ENCODE peak calls at places on chromosome 5, in five cellular contexts. One of them, this sample, is unnamed.

GRCh38 chr5:177309351-177310191 is 2.1 kb downstream of the MXD3 start:
- DNase-seq in natural killer cell: peak; percentile 65
- DNase-seq in RWPE1: no peak
- DNase-seq in GM20000: peak; percentile 81
- DNase-seq in H9: peak; percentile 96
- DNase-seq in this sample: no peak

GRCh38 chr5:57718155-57718554 is 235.5 kb upstream of the ACTBL2 start:
- DNase-seq in H9: no peak
- DNase-seq in GM20000: no peak
- DNase-seq in natural killer cell: no peak
- DNase-seq in RWPE1: no peak
- DNase-seq in this sample: no peak

GRCh38 chr5:157473383-157474370 is 13.7 kb downstream of the NIPAL4 start:
- DNase-seq in natural killer cell: no peak
- DNase-seq in H9: no peak
- DNase-seq in GM20000: no peak
- DNase-seq in RWPE1: no peak
- DNase-seq in this sample: no peak

GRCh38 chr5:39211773-39212172 is 7.6 kb downstream of the FYB1 start:
- DNase-seq in H9: no peak
- DNase-seq in GM20000: no peak
- DNase-seq in natural killer cell: no peak
- DNase-seq in RWPE1: no peak
- DNase-seq in this sample: no peak

GRCh38 chr5:149317281-149318048 is 27.8 kb upstream of the GRPEL2 start:
- DNase-seq in natural killer cell: no peak
- DNase-seq in GM20000: peak; percentile 71
- DNase-seq in RWPE1: peak; percentile 75
- DNase-seq in H9: no peak
- DNase-seq in this sample: no peak

GRCh38 chr5:173910215-173910614 is 22.1 kb downstream of the CPEB4 start:
- DNase-seq in H9: no peak
- DNase-seq in GM20000: no peak
- DNase-seq in RWPE1: no peak
- DNase-seq in natural killer cell: no peak
- DNase-seq in this sample: no peak

GRCh38 chr5:122408592-122409219 is 96.7 kb downstream of the SNCAIP start:
- DNase-seq in natural killer cell: no peak
- DNase-seq in GM20000: no peak
- DNase-seq in RWPE1: no peak
- DNase-seq in H9: no peak
- DNase-seq in this sample: no peak

GRCh38 chr5:69217154-69217731 is 17.4 kb upstream of the CDK7 start:
- DNase-seq in RWPE1: peak; percentile 99
- DNase-seq in H9: no peak
- DNase-seq in natural killer cell: no peak
- DNase-seq in GM20000: peak; percentile 96
- DNase-seq in this sample: no peak

GRCh38 chr5:116970318-116970717 is 395.7 kb upstream of the SEMA6A start:
- DNase-seq in H9: no peak
- DNase-seq in GM20000: no peak
- DNase-seq in natural killer cell: no peak
- DNase-seq in RWPE1: no peak
- DNase-seq in this sample: no peak

GRCh38 chr5:12242960-12243888 is 339.0 kb upstream of the CTNND2 start:
- DNase-seq in RWPE1: peak; percentile 52
- DNase-seq in natural killer cell: no peak
- DNase-seq in H9: no peak
- DNase-seq in GM20000: no peak
- DNase-seq in this sample: no peak

GRCh38 chr5:73786043-73786831 is 160.2 kb downstream of the ARHGEF28 start:
- DNase-seq in H9: no peak
- DNase-seq in GM20000: no peak
- DNase-seq in natural killer cell: no peak
- DNase-seq in RWPE1: peak; percentile 69
- DNase-seq in this sample: no peak

GRCh38 chr5:142881076-142881466 is 110.9 kb downstream of the ARHGAP26 start:
- DNase-seq in natural killer cell: no peak
- DNase-seq in H9: peak; percentile 53
- DNase-seq in GM20000: peak; percentile 18
- DNase-seq in RWPE1: no peak
- DNase-seq in this sample: no peak

GRCh38 chr5:177509991-177510566 is 453 bp upstream of the DOK3 start:
- DNase-seq in GM20000: peak; percentile 78
- DNase-seq in H9: no peak
- DNase-seq in natural killer cell: no peak
- DNase-seq in RWPE1: no peak
- DNase-seq in this sample: no peak

GRCh38 chr5:31757813-31758212 is 118.9 kb downstream of the PDZD2 start:
- DNase-seq in natural killer cell: no peak
- DNase-seq in RWPE1: no peak
- DNase-seq in GM20000: no peak
- DNase-seq in H9: no peak
- DNase-seq in this sample: no peak

GRCh38 chr5:14011089-14012004 is 66.9 kb upstream of the DNAH5 start:
- DNase-seq in GM20000: peak; percentile 89
- DNase-seq in H9: peak; percentile 95
- DNase-seq in RWPE1: peak; percentile 89
- DNase-seq in natural killer cell: peak; percentile 20
- DNase-seq in this sample: peak; percentile 92

GRCh38 chr5:96655085-96655484 is 7.1 kb upstream of the CAST start:
- DNase-seq in natural killer cell: no peak
- DNase-seq in RWPE1: no peak
- DNase-seq in GM20000: no peak
- DNase-seq in H9: no peak
- DNase-seq in this sample: no peak

GRCh38 chr5:105504-106080 is 13.6 kb downstream of the PLEKHG4B start:
- DNase-seq in RWPE1: no peak
- DNase-seq in natural killer cell: no peak
- DNase-seq in H9: no peak
- DNase-seq in GM20000: no peak
- DNase-seq in this sample: no peak

GRCh38 chr5:34008721-34009120 is 871 bp upstream of the AMACR start:
- DNase-seq in GM20000: no peak
- DNase-seq in RWPE1: no peak
- DNase-seq in natural killer cell: no peak
- DNase-seq in H9: no peak
- DNase-seq in this sample: no peak

GRCh38 chr5:102048940-102049339 is 247.1 kb downstream of the SLCO4C1 start:
- DNase-seq in H9: no peak
- DNase-seq in RWPE1: no peak
- DNase-seq in natural killer cell: no peak
- DNase-seq in GM20000: no peak
- DNase-seq in this sample: no peak

GRCh38 chr5:90406466-90406865 is 3.1 kb downstream of the CETN3 start:
- DNase-seq in GM20000: no peak
- DNase-seq in natural killer cell: no peak
- DNase-seq in RWPE1: no peak
- DNase-seq in H9: no peak
- DNase-seq in this sample: no peak

GRCh38 chr5:75553358-75553757 is 41.7 kb downstream of the POLK start:
- DNase-seq in GM20000: no peak
- DNase-seq in RWPE1: no peak
- DNase-seq in natural killer cell: no peak
- DNase-seq in H9: no peak
- DNase-seq in this sample: no peak

GRCh38 chr5:94613583-94613982 is 4.8 kb downstream of the KIAA0825 start:
- DNase-seq in natural killer cell: no peak
- DNase-seq in GM20000: peak; percentile 16
- DNase-seq in H9: no peak
- DNase-seq in RWPE1: no peak
- DNase-seq in this sample: no peak

GRCh38 chr5:22663124-22663523 is 190.0 kb downstream of the CDH12 start:
- DNase-seq in GM20000: no peak
- DNase-seq in RWPE1: no peak
- DNase-seq in H9: no peak
- DNase-seq in natural killer cell: no peak
- DNase-seq in this sample: no peak

GRCh38 chr5:88236866-88237642 is 31.6 kb downstream of the TMEM161B start:
- DNase-seq in H9: no peak
- DNase-seq in RWPE1: peak; percentile 15
- DNase-seq in natural killer cell: no peak
- DNase-seq in GM20000: no peak
- DNase-seq in this sample: no peak

GRCh38 chr5:58412081-58412480 is 47.8 kb downstream of the PLK2 start:
- DNase-seq in natural killer cell: no peak
- DNase-seq in GM20000: no peak
- DNase-seq in RWPE1: no peak
- DNase-seq in H9: no peak
- DNase-seq in this sample: no peak

GRCh38 chr5:78361226-78361993 is 993 bp downstream of the SCAMP1 start:
- DNase-seq in natural killer cell: no peak
- DNase-seq in H9: no peak
- DNase-seq in GM20000: peak; percentile 19
- DNase-seq in RWPE1: peak; percentile 84
- DNase-seq in this sample: no peak

GRCh38 chr5:57499262-57500050 is 16.8 kb upstream of the ACTBL2 start:
- DNase-seq in H9: peak; percentile 35
- DNase-seq in natural killer cell: no peak
- DNase-seq in GM20000: peak; percentile 37
- DNase-seq in RWPE1: peak; percentile 65
- DNase-seq in this sample: no peak

GRCh38 chr5:17316973-17317459 is 99.6 kb downstream of the BASP1 start:
- DNase-seq in H9: no peak
- DNase-seq in natural killer cell: no peak
- DNase-seq in GM20000: peak; percentile 59
- DNase-seq in RWPE1: no peak
- DNase-seq in this sample: no peak

GRCh38 chr5:30804739-30805313 is 388.7 kb upstream of the CDH6 start:
- DNase-seq in H9: peak; percentile 34
- DNase-seq in natural killer cell: no peak
- DNase-seq in RWPE1: no peak
- DNase-seq in GM20000: no peak
- DNase-seq in this sample: no peak

GRCh38 chr5:37211661-37212060 is 37.5 kb downstream of the CPLANE1 start:
- DNase-seq in natural killer cell: no peak
- DNase-seq in H9: no peak
- DNase-seq in RWPE1: no peak
- DNase-seq in GM20000: no peak
- DNase-seq in this sample: no peak

GRCh38 chr5:1503301-1504243 is 20.2 kb downstream of the LPCAT1 start:
- DNase-seq in RWPE1: no peak
- DNase-seq in H9: no peak
- DNase-seq in natural killer cell: peak; percentile 50
- DNase-seq in GM20000: peak; percentile 71
- DNase-seq in this sample: no peak
- TF ChIP-seq CTCF in RWPE1: no peak
- TF ChIP-seq CTCF in H9: peak; percentile 33
- TF ChIP-seq CTCF in natural killer cell: no peak
- TF ChIP-seq CTCF in GM20000: no peak
- TF ChIP-seq CTCF in this sample: no peak

DNA sequence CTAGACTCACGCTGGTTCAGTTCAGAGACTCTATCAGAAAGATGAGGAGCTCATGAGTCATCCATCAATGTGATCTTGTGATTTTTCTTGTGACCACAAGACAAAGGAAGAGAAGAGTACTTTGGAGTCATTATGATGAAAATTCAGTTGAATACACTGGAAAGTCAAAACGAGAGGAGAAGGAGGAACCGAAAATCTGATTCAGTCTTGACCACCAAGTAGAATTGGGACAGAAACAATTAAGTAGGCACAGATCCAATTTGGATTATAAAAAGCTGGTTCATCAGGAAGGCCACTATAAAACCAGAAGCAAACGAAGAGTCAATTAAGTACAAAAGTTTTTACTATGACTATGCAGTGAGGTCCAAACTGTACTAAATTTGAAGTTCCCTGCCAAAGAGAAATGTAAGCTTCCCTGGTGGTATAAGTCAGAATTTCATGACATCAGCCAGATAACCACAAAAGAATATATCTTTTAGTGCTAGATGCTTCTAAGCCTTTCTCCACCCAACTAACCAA is 90.9 kb downstream of the THBS4 start:
- DNase-seq in RWPE1: peak; percentile 29
- DNase-seq in GM20000: peak; percentile 49
- DNase-seq in H9: no peak
- DNase-seq in natural killer cell: no peak
- DNase-seq in this sample: no peak
- TF ChIP-seq CTCF in RWPE1: no peak
- TF ChIP-seq CTCF in GM20000: no peak
- TF ChIP-seq CTCF in H9: no peak
- TF ChIP-seq CTCF in natural killer cell: no peak
- TF ChIP-seq CTCF in this sample: peak; percentile 53

GRCh38 chr5:133449181-133449580 is 163.2 kb downstream of the FSTL4 start:
- DNase-seq in GM20000: no peak
- DNase-seq in H9: no peak
- DNase-seq in natural killer cell: no peak
- DNase-seq in RWPE1: no peak
- DNase-seq in this sample: no peak
- TF ChIP-seq CTCF in GM20000: no peak
- TF ChIP-seq CTCF in H9: no peak
- TF ChIP-seq CTCF in natural killer cell: no peak
- TF ChIP-seq CTCF in RWPE1: no peak
- TF ChIP-seq CTCF in this sample: no peak

GRCh38 chr5:172412724-172413260 is 41.5 kb downstream of the SH3PXD2B start:
- DNase-seq in H9: no peak
- DNase-seq in RWPE1: peak; percentile 75
- DNase-seq in natural killer cell: no peak
- DNase-seq in GM20000: no peak
- DNase-seq in this sample: no peak

GRCh38 chr5:172410160-172410559 is 44.2 kb downstream of the SH3PXD2B start:
- DNase-seq in H9: no peak
- DNase-seq in RWPE1: no peak
- DNase-seq in GM20000: no peak
- DNase-seq in natural killer cell: no peak
- DNase-seq in this sample: no peak

GRCh38 chr5:172413601-172414000 is 40.7 kb downstream of the SH3PXD2B start:
- DNase-seq in H9: no peak
- DNase-seq in RWPE1: no peak
- DNase-seq in natural killer cell: no peak
- DNase-seq in GM20000: no peak
- DNase-seq in this sample: no peak

GRCh38 chr5:172410839-172411238 is 43.5 kb downstream of the SH3PXD2B start:
- DNase-seq in H9: no peak
- DNase-seq in GM20000: no peak
- DNase-seq in RWPE1: no peak
- DNase-seq in natural killer cell: no peak
- DNase-seq in this sample: no peak

DNA sequence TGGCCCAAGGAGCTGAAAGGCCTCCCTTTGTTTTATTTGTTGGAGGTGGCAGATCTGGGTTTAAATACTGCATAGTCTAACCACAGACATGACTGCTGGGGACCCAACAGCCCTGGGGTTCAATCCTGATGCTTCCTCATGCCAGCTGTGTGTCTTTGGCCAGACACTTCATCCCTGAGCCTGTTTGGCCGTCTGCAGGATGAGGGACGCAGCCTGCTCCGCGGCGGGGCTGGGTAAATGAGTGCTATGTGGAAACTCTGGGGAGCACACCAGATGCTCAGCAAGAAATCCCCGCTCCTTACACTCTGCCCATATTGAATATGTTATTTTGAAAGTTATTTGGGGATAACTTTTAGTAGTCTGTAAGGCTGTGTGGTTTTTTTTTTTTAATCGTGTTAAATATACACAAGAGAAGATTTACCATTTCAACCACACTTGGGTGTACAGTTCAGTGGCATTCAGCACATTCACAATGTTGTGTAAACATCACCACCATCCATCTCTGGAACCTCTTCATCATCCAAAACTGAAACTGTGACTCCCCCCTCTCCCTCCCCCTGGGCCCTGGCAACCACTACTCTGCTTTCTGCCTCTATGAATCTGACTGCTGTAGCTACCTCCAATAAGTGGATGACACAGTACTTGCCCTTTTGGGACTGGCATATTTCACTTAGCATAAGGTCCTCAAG is 42.8 kb downstream of the SH3PXD2B start:
- DNase-seq in H9: no peak
- DNase-seq in GM20000: no peak
- DNase-seq in natural killer cell: no peak
- DNase-seq in RWPE1: no peak
- DNase-seq in this sample: no peak
- TF ChIP-seq CTCF in H9: no peak
- TF ChIP-seq CTCF in GM20000: no peak
- TF ChIP-seq CTCF in natural killer cell: no peak
- TF ChIP-seq CTCF in RWPE1: no peak
- TF ChIP-seq CTCF in this sample: no peak